ENCODE peak calls at places on chromosomes 3 and 15, in six cellular contexts. O, A, E, D, N and K are unnamed samples.

GRCh38 chr3:100802126-100802525 is 92.8 kb downstream of the TFG start:
- DNase-seq in A (peak), O (no peak), N (no peak), E (no peak), D (no peak), K (no peak)

GRCh38 chr3:42601898-42602581 is 1.6 kb downstream of the NKTR start:
- DNase-seq in O (no peak), A (peak), E (no peak), D (no peak), N (no peak), K (no peak)

GRCh38 chr3:148190441-148190990 is 507.2 kb upstream of the AGTR1 start:
- DNase-seq in A (no peak), D (no peak), N (no peak), E (no peak), O (no peak), K (no peak)

GRCh38 chr15:77603616-77604406 is 28.9 kb downstream of the LINGO1 start:
- DNase-seq in O (no peak), N (no peak), E (no peak), D (no peak), A (no peak), K (no peak)

GRCh38 chr3:141063831-141064230 is 12.7 kb downstream of the SPSB4 start:
- DNase-seq in E (no peak), D (no peak), O (no peak), A (no peak), N (no peak), K (no peak)

GRCh38 chr15:87623832-87624231 is 632.7 kb downstream of the NTRK3 start:
- DNase-seq in N (no peak), A (no peak), E (no peak), O (no peak), D (no peak), K (no peak)

GRCh38 chr3:65174713-65175112 is 486.9 kb upstream of the ADAMTS9 start:
- DNase-seq in D (no peak), N (no peak), A (peak), E (no peak), O (no peak), K (no peak)

GRCh38 chr3:8578282-8578681 is 66.3 kb downstream of the SSUH2 start:
- DNase-seq in N (no peak), E (no peak), O (no peak), D (peak), A (no peak), K (no peak)

GRCh38 chr3:127172670-127173515 is 20.0 kb upstream of the PRR23E start:
- DNase-seq in N (no peak), D (peak), O (no peak), E (no peak), A (peak), K (peak)

GRCh38 chr3:42187936-42188335 is 78.0 kb downstream of the CCK start:
- DNase-seq in O (no peak), A (no peak), E (no peak), N (no peak), D (no peak), K (no peak)

GRCh38 chr3:173732237-173732636 is 334.7 kb downstream of the NLGN1 start:
- DNase-seq in E (no peak), A (no peak), O (no peak), N (no peak), D (no peak), K (no peak)

GRCh38 chr15:68403161-68403941 is 28.6 kb downstream of the ITGA11 start:
- DNase-seq in O (no peak), N (no peak), E (no peak), A (no peak), D (no peak), K (no peak)

GRCh38 chr15:51403072-51403878 is 61.8 kb downstream of the GLDN start:
- DNase-seq in O (peak), A (peak), N (no peak), E (no peak), D (peak), K (no peak)

GRCh38 chr3:71441217-71441924 is 142.2 kb downstream of the FOXP1 start:
- DNase-seq in A (no peak), N (no peak), O (no peak), D (no peak), E (no peak), K (no peak)

GRCh38 chr15:99424978-99425665 is 140.7 kb upstream of the MEF2A start:
- DNase-seq in A (peak), D (peak), E (peak), O (no peak), N (peak), K (peak)

GRCh38 chr3:127691494-127691893 is 18.7 kb downstream of the ABTB1 start:
- DNase-seq in N (no peak), O (no peak), E (no peak), D (no peak), A (no peak), K (peak)

GRCh38 chr3:48927928-48928327 is 9.3 kb downstream of the ARIH2 start:
- DNase-seq in O (no peak), A (peak), D (peak), E (no peak), N (no peak), K (no peak)

GRCh38 chr15:89998923-89999675 is 2.0 kb upstream of the ZNF710 start:
- DNase-seq in A (no peak), D (no peak), O (no peak), N (no peak), E (no peak), K (no peak)

GRCh38 chr3:54777141-54777540 is 150.7 kb downstream of the LRTM1 start:
- DNase-seq in A (no peak), E (no peak), D (no peak), O (no peak), N (no peak), K (no peak)

GRCh38 chr3:55765906-55766701 is 279.0 kb upstream of the WNT5A start:
- DNase-seq in D (no peak), N (no peak), A (no peak), E (no peak), O (no peak), K (no peak)

GRCh38 chr3:129184396-129184656 is 630 bp upstream of the CNBP start:
- DNase-seq in A (no peak), N (peak), D (peak), E (no peak), O (peak), K (no peak)

GRCh38 chr3:186960327-186960726 is 30.0 kb downstream of the ST6GAL1 start:
- DNase-seq in A (no peak), D (no peak), N (no peak), E (no peak), O (no peak), K (no peak)

GRCh38 chr3:175479175-175479574 is 620.0 kb downstream of the NAALADL2 start:
- DNase-seq in E (no peak), D (no peak), A (no peak), N (no peak), O (no peak), K (no peak)

GRCh38 chr15:31359722-31360111 is 33.1 kb downstream of the KLF13 start:
- DNase-seq in O (peak), D (no peak), A (no peak), N (no peak), E (no peak), K (no peak)

GRCh38 chr3:174955513-174956001 is 96.4 kb downstream of the NAALADL2 start:
- DNase-seq in D (peak), N (no peak), E (no peak), A (peak), O (no peak), K (no peak)

GRCh38 chr3:129577356-129577755 is 29.1 kb downstream of the PLXND1 start:
- DNase-seq in A (no peak), D (no peak), O (peak), E (no peak), N (peak), K (peak)

GRCh38 chr15:88243895-88244787 is 12.4 kb downstream of the NTRK3 start:
- DNase-seq in A (peak), O (no peak), N (no peak), D (peak), E (no peak), K (no peak)

GRCh38 chr3:102444101-102444500 is 9.3 kb downstream of the ZPLD1 start:
- DNase-seq in D (peak), A (peak), O (no peak), E (no peak), N (no peak), K (no peak)

GRCh38 chr3:11711826-11712225 is 68.1 kb upstream of the VGLL4 start:
- DNase-seq in E (no peak), A (no peak), N (no peak), O (no peak), D (no peak), K (no peak)

GRCh38 chr15:22888120-22888859 is 49.8 kb downstream of the NIPA2 start:
- DNase-seq in E (no peak), O (no peak), D (peak), A (peak), N (no peak), K (no peak)

GRCh38 chr15:63755162-63755561 is 78.6 kb downstream of the HERC1 start:
- DNase-seq in E (no peak), N (no peak), A (no peak), O (no peak), D (no peak), K (no peak)

GRCh38 chr3:14175383-14176037 is 2.9 kb downstream of the XPC start:
- DNase-seq in D (no peak), N (no peak), E (no peak), O (no peak), A (no peak), K (no peak)

GRCh38 chr3:125957674-125958510 is 11.1 kb upstream of the ROPN1B start:
- DNase-seq in N (no peak), O (no peak), E (no peak), D (no peak), A (no peak), K (no peak)